ENCODE peak calls at places on chromosomes 2 and 18, in four cellular contexts. V is GM12878, K is K562, C is HepG2. Y is an unnamed sample.

GRCh38 chr18:40769786-40770185 is 1185.2 kb upstream of the PIK3C3 start:
- DNase-seq in V (no peak), C (no peak), K (no peak), Y (no peak)

GRCh38 chr2:224611938-224612337 is 26.8 kb upstream of the CUL3 start:
- DNase-seq in V (no peak), K (no peak), C (no peak), Y (no peak)

GRCh38 chr2:69985684-69986083 is 24.3 kb upstream of the ASPRV1 start:
- DNase-seq in C (no peak), V (no peak), K (no peak), Y (no peak)

GRCh38 chr2:199118701-199119241 is 339.0 kb downstream of the SATB2 start:
- DNase-seq in V (no peak), K (no peak), C (no peak), Y (no peak)

GRCh38 chr2:152363933-152364332 is 29.0 kb downstream of the FMNL2 start:
- DNase-seq in C (no peak), V (no peak), K (no peak), Y (no peak)

GRCh38 chr2:31429759-31430438 is 15.4 kb upstream of the XDH start:
- DNase-seq in V (no peak), C (no peak), K (no peak), Y (no peak)

GRCh38 chr2:46977899-46978298 is 62.3 kb upstream of the MCFD2 start:
- DNase-seq in V (no peak), C (no peak), K (no peak), Y (no peak)

GRCh38 chr2:35462226-35462983 is 893.2 kb upstream of the CRIM1 start:
- DNase-seq in C (no peak), V (no peak), K (no peak), Y (no peak)

GRCh38 chr2:214217599-214217998 is 193.3 kb upstream of the VWC2L start:
- DNase-seq in K (no peak), C (no peak), V (no peak), Y (no peak)

GRCh38 chr2:229714736-229715541 is 584 bp upstream of the DNER start:
- DNase-seq in K (peak), V (no peak), C (peak), Y (peak)

GRCh38 chr2:145595296-145595695 is 1075.4 kb upstream of the ZEB2 start:
- DNase-seq in K (no peak), V (no peak), C (no peak), Y (no peak)

GRCh38 chr2:235802542-235802941 is 308.7 kb downstream of the AGAP1 start:
- DNase-seq in C (no peak), K (no peak), V (no peak), Y (no peak)

GRCh38 chr2:207253946-207254345 is 88.2 kb upstream of the KLF7 start:
- DNase-seq in C (no peak), V (no peak), K (no peak), Y (no peak)

GRCh38 chr2:100809486-100809885 is 10.5 kb upstream of the NPAS2 start:
- DNase-seq in C (no peak), V (no peak), K (no peak), Y (no peak)

GRCh38 chr2:227411320-227411989 is 23.7 kb upstream of the SCYGR1 start:
- DNase-seq in C (no peak), K (no peak), V (peak), Y (no peak)

GRCh38 chr18:58054041-58054733 is 10.2 kb downstream of the NEDD4L start:
- DNase-seq in K (peak), V (no peak), C (peak), Y (no peak)

GRCh38 chr18:13551305-13551603 is 175.1 kb downstream of the FAM210A start:
- DNase-seq in K (no peak), V (no peak), C (no peak), Y (no peak)

GRCh38 chr18:4430836-4431235 is 24.3 kb downstream of the DLGAP1 start:
- DNase-seq in V (no peak), C (no peak), K (no peak), Y (no peak)

GRCh38 chr2:75500633-75501032 is 60.1 kb downstream of the EVA1A start:
- DNase-seq in C (no peak), V (no peak), K (no peak), Y (peak)

GRCh38 chr2:52404866-52405265 is 1362.7 kb upstream of the CHAC2 start:
- DNase-seq in C (no peak), K (no peak), V (no peak), Y (no peak)

GRCh38 chr2:102268529-102269524 is 42.5 kb upstream of the IL1RL1 start:
- DNase-seq in K (no peak), C (no peak), V (no peak), Y (no peak)

GRCh38 chr2:160920791-160921303 is 239.4 kb upstream of the TANK start:
- DNase-seq in K (no peak), C (no peak), V (no peak), Y (peak)

GRCh38 chr2:30653847-30654246 is 153.4 kb downstream of the CAPN13 start:
- DNase-seq in K (no peak), C (no peak), V (no peak), Y (no peak)

GRCh38 chr18:54444309-54444914 is 86.7 kb downstream of the C18orf54 start:
- DNase-seq in K (peak), V (no peak), C (peak), Y (peak)

GRCh38 chr2:230447036-230447435 is 31.0 kb downstream of the SP100 start:
- DNase-seq in K (no peak), C (no peak), V (no peak), Y (no peak)

GRCh38 chr2:171004363-171004762 is 75.3 kb downstream of the GORASP2 start:
- DNase-seq in C (peak), K (no peak), V (no peak), Y (no peak)

GRCh38 chr2:236200378-236200777 is 32.2 kb upstream of the GBX2 start:
- DNase-seq in K (no peak), C (no peak), V (no peak), Y (no peak)

GRCh38 chr2:63064661-63065060 is 14.0 kb downstream of the OTX1 start:
- DNase-seq in C (no peak), K (no peak), V (no peak), Y (no peak)

GRCh38 chr2:27891063-27891819 is 712 bp downstream of the BABAM2 start:
- DNase-seq in C (peak), K (peak), V (peak), Y (peak)

GRCh38 chr2:68989035-68989434 is 14.6 kb downstream of the GKN1 start:
- DNase-seq in K (no peak), C (no peak), V (no peak), Y (no peak)

GRCh38 chr2:72629062-72629461 is 196.8 kb downstream of the EXOC6B start:
- DNase-seq in V (no peak), K (no peak), C (no peak), Y (no peak)

GRCh38 chr2:14189929-14190328 is 442.6 kb upstream of the LRATD1 start:
- DNase-seq in C (no peak), V (no peak), K (no peak), Y (no peak)

GRCh38 chr18:3452750-3453539 is 3.0 kb downstream of the TGIF1 start:
- DNase-seq in C (no peak), V (no peak), K (no peak), Y (peak)

GRCh38 chr2:162967137-162967536 is 128.6 kb upstream of the KCNH7 start:
- DNase-seq in C (no peak), V (no peak), K (no peak), Y (no peak)

GRCh38 chr2:63189026-63189425 is 138.4 kb downstream of the OTX1 start:
- DNase-seq in C (peak), V (peak), K (peak), Y (peak)

GRCh38 chr2:239684271-239684670 is 283.5 kb upstream of the HDAC4 start:
- DNase-seq in C (no peak), V (no peak), K (no peak), Y (no peak)

GRCh38 chr2:239554761-239555565 is 154.1 kb upstream of the HDAC4 start:
- DNase-seq in K (no peak), C (no peak), V (no peak), Y (no peak)

DNA sequence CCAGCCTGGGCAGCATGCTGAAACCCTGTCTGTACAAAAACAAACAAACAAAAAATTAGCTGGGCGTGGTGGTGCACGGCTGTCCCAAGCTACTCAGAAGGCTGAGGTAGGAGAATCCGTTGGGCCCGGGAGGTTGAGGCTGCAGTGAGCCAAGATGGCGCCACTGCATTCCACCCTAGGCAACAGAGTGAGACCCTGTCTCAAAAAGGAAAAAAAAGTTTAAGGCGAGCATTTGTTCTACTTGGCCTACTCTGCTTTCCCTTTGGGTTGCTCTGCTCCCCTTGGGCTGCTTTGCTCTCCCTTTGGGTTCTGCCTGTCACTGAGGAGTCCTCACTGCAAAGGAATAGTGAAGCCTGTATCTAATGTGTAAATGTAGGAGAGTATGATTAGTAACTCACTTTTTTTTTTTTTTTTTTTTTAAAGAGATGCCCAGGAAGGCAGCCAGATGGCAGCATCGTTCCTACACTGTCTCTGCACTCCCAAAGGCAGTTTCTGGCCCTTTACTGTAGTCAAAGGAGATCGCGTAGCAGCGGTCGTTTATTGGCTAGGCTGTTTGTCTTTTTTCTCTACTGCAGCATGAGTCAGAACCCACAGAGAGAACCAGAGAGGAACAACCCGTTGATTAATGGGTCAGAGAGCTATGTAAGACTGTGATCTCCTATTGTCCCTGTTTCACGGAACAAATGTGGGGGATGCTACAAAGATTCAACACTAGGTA is 118.3 kb upstream of the CWC22 start:
- DNase-seq in V (peak), C (peak), K (peak), Y (peak)
- TF ChIP-seq MYC in V (no peak), C (no peak), K (no peak), Y (no peak)

GRCh38 chr2:205747827-205748386 is 65.6 kb downstream of the NRP2 start:
- DNase-seq in C (peak), K (no peak), V (no peak), Y (no peak)
- H3K9ac ChIP-seq in C (no peak), K (no peak), V (no peak), Y (no peak)

GRCh38 chr2:112181571-112182290 is 43.5 kb downstream of the FBLN7 start:
- DNase-seq in C (no peak), K (no peak), V (no peak), Y (no peak)

GRCh38 chr2:112184121-112184520 is 45.9 kb downstream of the FBLN7 start:
- DNase-seq in K (no peak), V (no peak), C (no peak), Y (no peak)

GRCh38 chr2:112185131-112185530 is 46.9 kb downstream of the FBLN7 start:
- DNase-seq in C (no peak), K (no peak), V (no peak), Y (no peak)

GRCh38 chr2:112183327-112184025 is 45.3 kb downstream of the FBLN7 start:
- DNase-seq in V (no peak), C (no peak), K (no peak), Y (no peak)

GRCh38 chr2:112182581-112183034 is 44.4 kb downstream of the FBLN7 start:
- DNase-seq in K (no peak), V (no peak), C (no peak), Y (no peak)
- TF ChIP-seq MYC in K (no peak), V (no peak), C (no peak), Y (no peak)

GRCh38 chr2:226002438-226002837 is 602.9 kb downstream of the NYAP2 start:
- DNase-seq in K (no peak), C (peak), V (no peak), Y (no peak)
- H3K9ac ChIP-seq in K (no peak), C (no peak), V (no peak), Y (no peak)

DNA sequence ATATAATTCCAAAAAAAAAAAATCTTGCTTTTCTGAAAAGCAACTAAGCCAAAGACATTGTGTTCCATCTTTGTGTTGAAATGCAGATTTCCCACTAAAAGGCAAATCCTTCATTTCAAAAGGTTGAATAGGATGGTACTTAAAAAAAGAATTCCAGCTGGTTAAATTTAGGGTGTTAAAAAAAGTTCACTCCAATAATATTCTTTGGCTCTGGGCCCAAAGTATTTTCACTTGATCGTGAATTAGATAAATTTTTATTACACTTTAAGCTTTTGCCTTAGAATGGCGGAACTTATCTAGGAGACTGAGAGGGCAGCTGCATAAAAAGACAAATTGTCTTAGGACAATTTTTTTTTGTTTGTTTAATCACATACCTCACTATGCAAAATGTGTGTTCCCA is 79.2 kb downstream of the BCL11A start:
- DNase-seq in V (no peak), C (no peak), K (no peak), Y (no peak)
- TF ChIP-seq MYC in V (no peak), C (no peak), K (no peak), Y (no peak)

GRCh38 chr2:9286553-9287399 is 80.2 kb downstream of the ASAP2 start:
- DNase-seq in K (no peak), C (no peak), V (no peak), Y (peak)
- H3K9ac ChIP-seq in K (no peak), C (no peak), V (no peak), Y (peak)

Y was measured in endothelial cell of umbilical vein.